ENCODE peak calls at places on chromosomes 5 and 9, in four cellular contexts. Z, B, Q and Y are unnamed samples.

GRCh38 chr9:112072721-112073553 is 102.2 kb downstream of the SUSD1 start:
- DNase-seq in Q (peak; percentile 98), B (peak; percentile 92), Z (no peak), Y (no peak)

GRCh38 chr9:136290508-136291000 is 13.3 kb downstream of the CCDC187 start:
- DNase-seq in Z (no peak), Q (no peak), B (no peak), Y (no peak)

GRCh38 chr5:137231535-137231934 is 267.6 kb downstream of the SPOCK1 start:
- DNase-seq in Q (peak; percentile 21), B (no peak), Z (no peak), Y (no peak)

GRCh38 chr9:70986984-70987383 is 134.4 kb downstream of the TRPM3 start:
- DNase-seq in B (no peak), Z (no peak), Q (no peak), Y (no peak)

GRCh38 chr5:132865668-132866341 is 464 bp downstream of the GDF9 start:
- DNase-seq in Z (no peak), B (no peak), Q (no peak), Y (no peak)

GRCh38 chr9:28445211-28445610 is 871.9 kb upstream of the C9orf72 start:
- DNase-seq in B (no peak), Q (no peak), Z (no peak), Y (no peak)

GRCh38 chr5:171306785-171307591 is 2.1 kb upstream of the TLX3 start:
- DNase-seq in Z (no peak), Q (no peak), B (no peak), Y (no peak)

GRCh38 chr9:113514061-113514460 is 50.5 kb downstream of the RGS3 start:
- DNase-seq in B (no peak), Z (no peak), Q (no peak), Y (no peak)

GRCh38 chr9:91298304-91298703 is 63.4 kb downstream of the AUH start:
- DNase-seq in B (no peak), Q (peak; percentile 55), Z (no peak), Y (no peak)

GRCh38 chr5:141875795-141876627 is 2.2 kb downstream of the PCDH1 start:
- DNase-seq in Z (peak; percentile 47), B (no peak), Q (no peak), Y (no peak)

GRCh38 chr5:150639751-150640150 is 709 bp upstream of the SYNPO start:
- DNase-seq in Z (no peak), Q (no peak), B (no peak), Y (no peak)
- H3K4me3 ChIP-seq in Z (peak overlapping the region; percentile 66), Q (no peak overlapping the region), B (no peak overlapping the region), Y (no peak overlapping the region)

GRCh38 chr9:75152416-75152815 is 64.1 kb downstream of the OSTF1 start:
- DNase-seq in Q (peak; percentile 57), B (no peak), Z (no peak), Y (peak; percentile 33)
- H3K27ac ChIP-seq in Q (no peak overlapping the region), B (no peak overlapping the region), Z (no peak overlapping the region), Y (peak overlapping the region; percentile 57)

DNA sequence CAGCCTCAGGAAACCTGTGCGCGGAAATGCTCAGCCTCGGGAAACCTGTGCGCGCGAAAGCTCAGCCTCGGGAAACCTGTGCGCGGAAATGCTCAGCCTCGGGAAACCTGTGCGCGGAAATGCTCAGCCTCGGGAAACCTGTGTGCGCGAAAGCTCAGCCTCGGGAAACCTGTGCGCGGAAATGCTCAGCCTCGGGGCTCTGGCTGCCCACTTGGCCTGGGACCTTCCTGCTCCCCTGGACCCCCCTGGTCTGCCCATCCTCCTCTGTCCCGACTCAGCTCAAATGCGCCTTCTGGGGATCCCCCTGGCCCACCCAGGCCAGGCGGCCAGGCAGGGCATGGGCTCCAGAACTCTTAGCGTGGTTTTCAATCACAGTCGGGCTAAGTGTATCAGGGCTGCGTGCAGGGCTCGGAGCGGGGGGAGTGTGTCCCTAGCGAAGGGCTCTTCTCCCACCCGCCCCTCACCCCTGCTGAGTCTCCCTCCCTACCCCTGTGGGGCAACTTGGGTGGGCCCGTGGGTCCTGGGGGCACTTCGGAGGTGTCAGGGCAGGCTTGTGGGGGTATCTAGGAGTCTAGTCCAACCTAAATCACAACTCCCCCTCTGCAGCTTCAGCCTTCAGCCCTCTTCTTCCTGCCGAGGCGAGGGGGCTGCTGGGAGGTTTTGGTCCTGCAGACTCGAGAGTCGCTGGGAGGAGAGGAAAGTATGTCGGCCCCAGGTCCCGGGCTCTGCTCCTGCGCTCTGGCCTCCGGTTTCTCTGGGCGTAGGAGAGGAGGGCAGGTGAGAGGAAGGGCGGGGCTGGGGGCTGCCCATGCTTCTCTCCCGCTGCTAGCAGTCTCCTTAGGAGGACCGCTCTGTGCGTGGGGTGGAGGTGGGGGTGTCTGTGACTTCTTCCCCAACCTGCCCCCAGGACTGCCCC is 140.1 kb upstream of the COL5A1 start:
- DNase-seq in Z (peak; percentile 12), Q (no peak), B (no peak), Y (no peak)
- H3K4me3 ChIP-seq in Z (no peak overlapping the region), Q (no peak overlapping the region), B (no peak overlapping the region), Y (no peak overlapping the region)

DNA sequence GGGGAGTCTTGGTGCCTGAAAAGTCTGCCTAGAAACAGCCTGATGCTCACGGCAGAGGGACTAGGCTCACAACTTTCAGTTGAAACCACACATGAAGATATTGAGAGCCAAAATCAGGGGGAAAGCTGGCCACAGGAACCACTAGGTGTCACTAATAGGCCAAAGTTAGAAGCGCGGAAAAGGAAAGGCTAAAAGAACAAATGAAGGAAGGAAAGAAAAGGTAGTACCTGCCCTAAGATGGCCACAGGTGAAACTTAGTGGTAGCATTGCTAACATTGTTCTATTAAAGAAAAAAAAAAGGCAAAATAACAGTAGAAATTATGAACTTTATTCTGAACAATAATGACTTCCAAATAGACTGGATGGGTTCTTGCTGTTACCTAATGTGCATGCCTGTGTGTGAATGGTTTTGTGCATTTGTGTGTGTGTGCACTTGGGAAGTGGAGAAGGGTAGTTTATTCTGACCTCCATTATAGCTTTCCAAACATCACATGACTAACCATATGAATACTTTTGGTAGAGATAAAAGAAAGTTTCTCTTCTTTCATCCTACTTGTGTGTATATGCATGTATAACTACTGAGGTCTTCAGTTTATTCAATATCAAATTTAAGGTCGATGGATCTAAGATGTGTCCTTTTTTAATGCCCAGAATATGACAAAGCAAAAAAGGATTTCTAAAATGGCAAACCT is 2.1 kb upstream of the RFESD start:
- DNase-seq in Q (peak; percentile 65), Z (no peak), B (no peak), Y (no peak)
- H3K27ac ChIP-seq in Q (no peak overlapping the region), Z (peak overlapping the region; percentile 97), B (no peak overlapping the region), Y (peak overlapping the region; percentile 35)

GRCh38 chr9:116156621-116157314 is 3.2 kb downstream of the PAPPA start:
- DNase-seq in B (no peak), Q (peak; percentile 78), Z (peak; percentile 76), Y (no peak)

GRCh38 chr9:116154334-116154975 is 864 bp downstream of the PAPPA start:
- DNase-seq in B (no peak), Q (no peak), Z (peak; percentile 22), Y (no peak)

GRCh38 chr9:116154976-116155699 is 1.5 kb downstream of the PAPPA start:
- DNase-seq in B (no peak), Q (peak; percentile 82), Z (peak; percentile 16), Y (no peak)

GRCh38 chr9:116155700-116156045 is 2.1 kb downstream of the PAPPA start:
- DNase-seq in B (no peak), Z (no peak), Q (peak; percentile 75), Y (no peak)

GRCh38 chr9:116157436-116158138 is 4.0 kb downstream of the PAPPA start:
- DNase-seq in Z (no peak), Q (peak; percentile 60), B (no peak), Y (no peak)
- H3K4me3 ChIP-seq in Z (peak overlapping the region; percentile 72), Q (peak overlapping the region; percentile 46), B (peak overlapping the region; percentile 89), Y (no peak overlapping the region)